ENCODE peak calls at places on chromosomes 13 and 19, in five cellular contexts. J is endothelial cell of umbilical vein, X is PC-3, Q is HCT116, D is keratinocyte. P is an unnamed sample.

GRCh38 chr13:38767506-38768265 is 80.8 kb downstream of the FREM2 start:
- DNase-seq in J (no peak), X (no peak), Q (no peak), D (no peak), P (no peak)

GRCh38 chr13:46582190-46582589 is 29.2 kb downstream of the LRCH1 start:
- DNase-seq in J (no peak), X (no peak), Q (no peak), D (no peak), P (no peak)

GRCh38 chr13:82947121-82948077 is 934.9 kb downstream of the SLITRK1 start:
- DNase-seq in J (no peak), X (peak), Q (no peak), D (no peak), P (no peak)

GRCh38 chr19:11007376-11007775 is 46.5 kb downstream of the SMARCA4 start:
- DNase-seq in J (no peak), X (no peak), Q (no peak), D (no peak), P (no peak)

GRCh38 chr13:109146912-109147624 is 517.7 kb downstream of the MYO16 start:
- DNase-seq in J (peak), X (peak), Q (peak), D (no peak), P (peak)

GRCh38 chr19:12112701-12113100 is 27.4 kb downstream of the ZNF20 start:
- DNase-seq in J (no peak), X (no peak), Q (no peak), D (no peak), P (no peak)

GRCh38 chr13:35797946-35798345 is 321.5 kb upstream of the MAB21L1 start:
- DNase-seq in J (no peak), X (no peak), Q (no peak), D (no peak), P (no peak)

GRCh38 chr19:9161427-9161826 is 17.4 kb upstream of the OR7D2 start:
- DNase-seq in J (no peak), X (no peak), Q (no peak), D (no peak), P (no peak)

GRCh38 chr13:19587635-19588300 is 26.4 kb upstream of the TPTE2 start:
- DNase-seq in J (peak), X (peak), Q (peak), D (no peak), P (peak)

GRCh38 chr13:63208811-63209210 is 1793.2 kb upstream of the PCDH20 start:
- DNase-seq in J (no peak), X (no peak), Q (no peak), D (no peak), P (no peak)

GRCh38 chr19:50325310-50326100 is 3.7 kb downstream of the KCNC3 start:
- DNase-seq in J (peak), X (peak), Q (peak), D (no peak), P (peak)

GRCh38 chr13:27472941-27473340 is 22.6 kb upstream of the MTIF3 start:
- DNase-seq in J (no peak), X (no peak), Q (no peak), D (no peak), P (no peak)

GRCh38 chr13:113814435-113814821 is 49.4 kb downstream of the GAS6 start:
- DNase-seq in J (no peak), X (peak), Q (no peak), D (no peak), P (peak)

GRCh38 chr13:24719139-24719538 is 38.9 kb downstream of the ATP12A start:
- DNase-seq in J (no peak), X (no peak), Q (no peak), D (no peak), P (no peak)

GRCh38 chr13:99144306-99144705 is 56.3 kb upstream of the UBAC2 start:
- DNase-seq in J (no peak), X (no peak), Q (no peak), D (no peak), P (no peak)

GRCh38 chr13:106373304-106373988 is 162.0 kb downstream of the EFNB2 start:
- DNase-seq in J (no peak), X (no peak), Q (no peak), D (no peak), P (peak)

GRCh38 chr13:50474094-50474654 is 369.3 kb downstream of the DLEU7 start:
- DNase-seq in J (no peak), X (no peak), Q (no peak), D (no peak), P (no peak)

GRCh38 chr19:29265436-29265835 is 52.5 kb upstream of the UQCRFS1 start:
- DNase-seq in J (no peak), X (no peak), Q (no peak), D (no peak), P (no peak)

GRCh38 chr19:18069383-18069782 is 17.4 kb downstream of the IL12RB1 start:
- DNase-seq in J (no peak), X (no peak), Q (no peak), D (no peak), P (no peak)

GRCh38 chr13:86567119-86567518 is 767.9 kb upstream of the SLITRK6 start:
- DNase-seq in J (no peak), X (peak), Q (no peak), D (no peak), P (no peak)

GRCh38 chr13:96299235-96299634 is 209.3 kb downstream of the HS6ST3 start:
- DNase-seq in J (no peak), X (peak), Q (no peak), D (no peak), P (no peak)

GRCh38 chr19:42634409-42635232 is 39.9 kb upstream of the CEACAM8 start:
- DNase-seq in J (peak), X (peak), Q (peak), D (no peak), P (peak)

GRCh38 chr13:80577951-80578670 is 237.2 kb upstream of the SPRY2 start:
- DNase-seq in J (no peak), X (no peak), Q (no peak), D (no peak), P (no peak)

GRCh38 chr19:13865243-13865577 is 11.7 kb upstream of the NANOS3 start:
- DNase-seq in J (no peak), X (no peak), Q (no peak), D (no peak), P (no peak)

GRCh38 chr19:33388817-33389573 is 15.5 kb downstream of the CEBPG start:
- DNase-seq in J (no peak), X (no peak), Q (no peak), D (no peak), P (no peak)

GRCh38 chr19:1069009-1069779 is 2.2 kb downstream of the ARHGAP45 start:
- DNase-seq in J (peak), X (no peak), Q (no peak), D (no peak), P (no peak)

GRCh38 chr19:2426661-2427322 is 594 bp downstream of the TIMM13 start:
- DNase-seq in J (no peak), X (peak), Q (peak), D (no peak), P (peak)

GRCh38 chr13:24228852-24229458 is 68.4 kb downstream of the SPATA13 start:
- DNase-seq in J (peak), X (peak), Q (peak), D (peak), P (peak)

GRCh38 chr13:41456768-41457588 is at the start of gene RGCC:
- DNase-seq in J (peak), X (peak), Q (peak), D (no peak), P (peak)
- H3K9ac ChIP-seq in J (peak), X (peak), Q (peak), D (peak), P (peak)

GRCh38 chr13:51916419-51916818 is 54.6 kb downstream of the CCDC70 start:
- DNase-seq in J (no peak), X (no peak), Q (no peak), D (no peak), P (no peak)

GRCh38 chr13:51912091-51912490 is 50.3 kb downstream of the CCDC70 start:
- DNase-seq in J (no peak), X (peak), Q (no peak), D (no peak), P (no peak)

GRCh38 chr13:51912511-51913225 is 50.9 kb downstream of the CCDC70 start:
- DNase-seq in J (no peak), X (no peak), Q (no peak), D (no peak), P (no peak)

GRCh38 chr13:51913421-51914136 is 51.8 kb downstream of the CCDC70 start:
- DNase-seq in J (no peak), X (no peak), Q (no peak), D (no peak), P (no peak)

DNA sequence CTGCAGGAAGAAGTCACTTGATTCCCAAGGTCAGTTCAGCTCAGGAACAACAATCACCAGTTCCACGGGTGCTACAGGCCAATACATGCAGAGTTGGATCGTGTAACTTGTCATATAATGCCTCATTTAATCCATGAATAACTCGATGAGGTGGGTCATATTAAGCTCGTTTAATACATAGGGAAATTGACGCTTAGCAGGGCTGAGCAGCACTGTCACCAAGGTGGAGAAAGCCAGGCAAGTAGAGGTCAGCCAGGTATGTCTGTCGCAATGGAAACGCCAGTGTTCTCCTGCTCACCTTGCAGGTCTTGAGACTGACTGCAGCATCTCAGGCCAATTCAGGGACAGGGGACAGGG is 52.3 kb downstream of the CCDC70 start:
- DNase-seq in J (no peak), X (no peak), Q (no peak), D (no peak), P (no peak)
- H3K9ac ChIP-seq in J (no peak), X (no peak), Q (no peak), D (no peak), P (no peak)

DNA sequence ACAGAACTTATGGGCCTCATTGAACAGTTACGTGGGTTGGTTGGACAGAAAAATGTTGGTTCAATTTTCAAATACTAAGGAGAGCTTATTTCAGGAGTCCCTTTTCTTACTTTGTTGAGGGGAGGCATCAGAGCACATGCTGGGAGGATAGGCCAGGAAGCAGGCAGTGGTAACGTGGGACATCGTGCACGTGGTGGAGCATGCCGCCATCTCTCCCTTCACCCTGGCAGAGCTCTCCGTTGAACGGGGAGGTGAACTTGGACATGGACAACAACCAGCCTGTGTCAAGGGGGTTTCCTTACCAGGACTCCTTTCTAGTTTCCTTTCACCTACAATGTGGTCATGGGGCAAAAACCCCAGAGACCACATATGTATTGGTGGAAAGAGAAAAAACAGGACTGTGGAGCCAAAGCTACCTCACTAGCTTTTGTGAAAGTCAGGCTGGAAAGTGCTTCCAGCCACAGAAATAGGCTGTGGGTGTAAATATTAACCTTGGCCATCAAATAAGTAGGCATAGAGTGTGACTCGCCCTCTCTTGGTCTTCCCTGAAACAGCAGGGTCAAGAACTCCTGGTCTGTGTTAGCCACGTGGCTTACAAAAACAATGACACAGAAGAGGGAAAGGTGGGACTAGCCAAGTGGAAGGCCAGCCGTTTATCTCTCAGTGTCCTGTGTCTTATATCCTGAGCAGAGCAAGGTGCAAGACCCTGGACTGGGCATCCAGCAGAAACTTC is 14.4 kb downstream of the MICOS13 start:
- DNase-seq in J (peak), X (peak), Q (no peak), D (no peak), P (peak)
- H3K9ac ChIP-seq in J (no peak), X (no peak), Q (no peak), D (no peak), P (no peak)

GRCh38 chr13:52162279-52163101 is 3.1 kb upstream of the NEK3 start:
- DNase-seq in J (peak), X (peak), Q (peak), D (no peak), P (peak)

GRCh38 chr13:52158629-52159158 is 703 bp downstream of the NEK3 start:
- DNase-seq in J (peak), X (peak), Q (no peak), D (no peak), P (peak)

GRCh38 chr13:52159159-52159982 is at the start of gene NEK3:
- DNase-seq in J (peak), X (peak), Q (peak), D (no peak), P (peak)

GRCh38 chr13:52160053-52160452 is 656 bp upstream of the NEK3 start:
- DNase-seq in J (no peak), X (no peak), Q (no peak), D (no peak), P (no peak)

DNA sequence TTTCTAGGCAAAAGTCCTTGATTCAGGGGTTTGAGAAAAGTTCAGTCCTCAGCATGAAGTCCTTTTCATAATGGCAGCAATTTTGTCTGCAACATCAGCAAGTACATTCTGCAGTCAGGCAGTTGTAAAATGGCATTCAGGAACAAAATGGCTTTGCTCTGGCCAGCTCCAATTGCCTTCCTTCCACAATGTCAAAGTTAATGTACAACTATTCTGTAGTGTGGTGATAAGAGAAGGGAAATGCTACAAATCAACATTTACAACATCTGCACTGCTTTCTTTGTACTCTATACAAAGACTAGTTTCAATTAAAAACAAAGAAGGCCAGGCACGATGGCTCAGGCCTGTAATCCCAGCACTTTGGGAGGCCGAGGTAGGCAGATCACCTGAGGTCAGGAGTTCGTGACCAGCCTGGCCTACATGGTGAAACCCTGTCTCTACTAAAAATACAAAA is 1.8 kb upstream of the NEK3 start:
- DNase-seq in J (peak), X (no peak), Q (no peak), D (no peak), P (no peak)
- H3K9ac ChIP-seq in J (no peak), X (no peak), Q (no peak), D (no peak), P (no peak)

GRCh38 chr19:5425260-5425659 is 30.0 kb upstream of the ZNRF4 start:
- DNase-seq in J (no peak), X (no peak), Q (no peak), D (no peak), P (no peak)
- H3K9ac ChIP-seq in J (no peak), X (no peak), Q (no peak), D (no peak), P (no peak)

DNA sequence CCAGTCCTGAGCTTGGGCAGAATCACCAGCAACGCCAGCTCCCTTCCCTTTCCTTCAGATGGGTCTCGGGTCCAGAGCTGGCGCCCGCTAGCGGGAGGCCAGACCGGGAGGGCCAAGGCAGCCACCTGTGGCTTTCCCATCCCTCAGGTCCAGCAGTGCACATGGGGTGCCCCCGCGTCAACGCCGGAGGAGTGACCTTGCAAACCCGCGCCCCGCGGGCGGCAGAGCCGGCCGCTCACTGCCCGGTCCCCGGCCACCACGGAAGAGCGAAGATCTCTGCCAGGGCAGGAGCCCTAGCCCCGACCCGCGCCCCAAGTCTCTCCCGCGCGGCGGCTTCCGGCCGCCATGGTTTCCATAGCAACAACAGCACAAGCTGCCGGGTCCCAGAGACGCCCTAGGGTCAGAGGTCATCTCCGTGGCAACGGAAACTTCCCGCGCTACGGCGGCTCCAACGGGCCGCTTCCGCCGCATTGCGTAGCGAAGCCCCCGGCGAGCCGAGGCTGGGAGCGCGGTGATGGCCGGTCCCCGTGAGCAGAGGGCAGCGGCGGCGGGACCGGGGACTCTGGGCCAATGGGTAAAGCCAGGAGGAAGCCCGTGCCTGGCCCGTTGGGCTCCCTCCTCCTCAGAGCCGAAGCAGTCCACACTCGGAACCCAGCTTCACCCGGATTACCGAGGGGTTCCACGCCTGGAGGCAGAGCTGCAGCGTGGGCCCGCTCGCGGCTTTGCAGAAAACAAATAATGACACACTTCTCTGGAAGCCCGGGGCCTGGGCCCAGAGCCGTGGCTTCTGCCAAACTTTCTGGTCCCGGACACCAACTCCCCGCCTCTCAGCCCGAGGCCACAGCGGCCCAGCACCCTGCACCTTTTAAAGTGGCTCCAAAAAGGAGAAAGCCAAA is 7.4 kb downstream of the FGF14 start:
- DNase-seq in J (peak), X (no peak), Q (no peak), D (peak), P (peak)
- H3K9ac ChIP-seq in J (peak), X (no peak), Q (no peak), D (peak), P (peak)

GRCh38 chr19:39349326-39349725 is 7.1 kb downstream of the SAMD4B start:
- DNase-seq in J (no peak), X (no peak), Q (no peak), D (no peak), P (no peak)
- H3K9ac ChIP-seq in J (no peak), X (no peak), Q (no peak), D (no peak), P (no peak)

DNA sequence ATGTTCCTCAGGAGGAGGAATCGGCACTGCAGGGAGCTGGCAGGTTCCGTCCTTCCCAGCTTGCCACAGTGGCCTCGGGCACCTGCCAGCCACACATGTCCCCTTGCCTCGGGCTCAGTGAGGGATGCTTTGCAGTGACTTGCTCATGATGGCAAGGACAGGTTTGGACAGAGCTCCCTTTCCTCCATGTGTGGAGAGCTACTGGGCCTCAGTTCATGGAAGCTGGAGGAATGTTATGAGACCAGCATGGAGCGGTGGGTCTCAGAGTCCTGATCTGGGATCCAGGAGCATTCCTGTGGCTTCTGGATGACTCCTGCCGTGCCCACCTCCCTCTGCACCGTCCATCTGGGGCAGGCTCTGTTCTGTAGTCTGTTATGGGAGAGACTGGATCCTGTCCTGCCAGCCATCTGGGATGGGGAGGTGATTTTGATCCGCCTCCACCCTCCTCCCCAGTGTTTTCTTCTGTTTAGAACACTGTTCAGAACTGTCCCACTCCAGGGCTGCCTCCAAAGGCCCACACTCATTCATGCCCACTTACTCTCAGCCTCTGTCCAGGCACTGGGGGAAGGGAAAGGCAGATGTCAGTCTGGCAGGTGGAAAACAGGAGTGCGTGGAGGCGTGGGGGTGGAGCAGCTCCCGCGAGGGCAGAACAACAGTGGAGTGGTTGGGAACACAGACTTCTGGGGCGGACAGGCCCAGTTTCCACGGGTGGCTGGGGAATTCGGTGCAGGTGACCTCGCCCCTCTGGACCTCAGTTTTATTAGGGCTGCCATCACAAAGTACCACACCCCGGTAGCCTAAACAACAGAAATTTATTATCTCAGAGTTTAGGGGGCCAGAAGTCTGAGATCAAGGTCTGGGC is 59.4 kb downstream of the SIPA1L3 start:
- DNase-seq in J (no peak), X (no peak), Q (no peak), D (peak), P (no peak)
- H3K9ac ChIP-seq in J (no peak), X (no peak), Q (no peak), D (no peak), P (no peak)

GRCh38 chr19:51546107-51546649 is 14.7 kb upstream of the SIGLEC6 start:
- DNase-seq in J (no peak), X (no peak), Q (no peak), D (no peak), P (no peak)

GRCh38 chr19:51546650-51547396 is 15.4 kb upstream of the SIGLEC6 start:
- DNase-seq in J (peak), X (peak), Q (no peak), D (no peak), P (no peak)

GRCh38 chr19:51541458-51542357 is 10.2 kb upstream of the SIGLEC6 start:
- DNase-seq in J (no peak), X (no peak), Q (no peak), D (no peak), P (no peak)

GRCh38 chr19:51542699-51543098 is 11.2 kb upstream of the SIGLEC6 start:
- DNase-seq in J (no peak), X (no peak), Q (no peak), D (no peak), P (no peak)

GRCh38 chr19:51544038-51544437 is 12.6 kb upstream of the SIGLEC6 start:
- DNase-seq in J (no peak), X (no peak), Q (no peak), D (no peak), P (no peak)
- H3K9ac ChIP-seq in J (no peak), X (no peak), Q (no peak), D (no peak), P (no peak)